ENCODE peak calls at places on chromosomes 4 and X, in eight cellular contexts. W is Caco-2; I is CD8-positive, alpha-beta T cell; T is spleen; V is AG04450; U is fibroblast of mammary gland; K is tibial nerve; G is AG09319. Z is an unnamed sample.

GRCh38 chr4:53463340-53463739 is 85.9 kb downstream of the FIP1L1 start:
- DNase-seq in W (no peak), I (no peak), T (no peak), V (no peak), U (peak; percentile 59), K (no peak), G (no peak), Z (no peak)

GRCh38 chr4:90540536-90540935 is 413.3 kb downstream of the CCSER1 start:
- DNase-seq in W (no peak), I (no peak), T (no peak), V (no peak), U (no peak), K (no peak), G (no peak), Z (no peak)

GRCh38 chr4:73221734-73222133 is 36.9 kb downstream of the ANKRD17 start:
- DNase-seq in W (no peak), I (no peak), T (no peak), V (no peak), U (no peak), K (no peak), G (no peak), Z (no peak)

GRCh38 chr4:108828620-108829019 is 65.8 kb upstream of the ETNPPL start:
- DNase-seq in W (no peak), I (no peak), T (no peak), V (no peak), U (no peak), K (no peak), G (no peak), Z (no peak)

GRCh38 chr4:122700178-122700725 is 32.3 kb upstream of the BBS12 start:
- DNase-seq in W (no peak), I (no peak), T (no peak), V (no peak), U (peak; percentile 67), K (no peak), G (no peak), Z (no peak)

GRCh38 chrX:100928660-100929613 is at the start of gene XKRX:
- DNase-seq in W (peak; percentile 88), I (peak; percentile 67), T (peak; percentile 81), V (no peak), U (peak; percentile 11), K (peak; percentile 4), G (no peak), Z (peak; percentile 71)

GRCh38 chr4:11635336-11635735 is 206.6 kb upstream of the HS3ST1 start:
- DNase-seq in W (peak; percentile 9), I (no peak), T (no peak), V (peak; percentile 61), U (peak; percentile 31), K (no peak), G (no peak), Z (no peak)

GRCh38 chrX:140572724-140573123 is 67.9 kb upstream of the SOX3 start:
- DNase-seq in W (peak; percentile 24), I (no peak), T (no peak), V (no peak), U (peak; percentile 15), K (peak; percentile 10), G (no peak), Z (no peak)

GRCh38 chrX:19627081-19627480 is 111.8 kb upstream of the MAP3K15 start:
- DNase-seq in W (no peak), I (no peak), T (no peak), V (no peak), U (peak; percentile 5), K (no peak), G (no peak), Z (no peak)

GRCh38 chrX:132373610-132374009 is 115.2 kb downstream of the MBNL3 start:
- DNase-seq in W (no peak), I (no peak), T (no peak), V (no peak), U (no peak), K (no peak), G (no peak), Z (no peak)
- TF ChIP-seq CTCF in W (no peak), I (no peak), T (no peak), V (no peak), U (no peak), K (no peak), G (no peak), Z (no peak)

DNA sequence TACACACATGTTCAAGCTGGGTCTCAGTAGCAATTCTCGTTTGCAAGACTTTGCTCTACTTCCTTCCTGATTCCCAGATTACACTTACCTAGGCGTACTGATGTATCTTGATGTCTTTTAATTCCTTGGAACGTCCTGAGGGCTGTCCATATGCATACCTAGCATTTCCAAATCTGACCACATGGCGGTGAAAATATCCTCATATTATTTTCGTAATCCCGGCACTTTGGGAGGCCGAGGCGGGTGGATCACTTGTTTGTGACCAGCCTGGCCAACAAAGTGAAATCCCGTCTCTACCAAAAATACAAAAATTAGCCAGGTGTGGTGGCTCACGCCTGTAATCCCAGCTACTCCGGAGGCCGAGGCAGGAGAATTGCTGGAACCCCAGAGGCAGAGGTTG is 1786.3 kb upstream of the TENM3 start:
- DNase-seq in W (peak; percentile 6), I (no peak), T (no peak), V (no peak), U (no peak), K (no peak), G (no peak), Z (no peak)
- TF ChIP-seq CTCF in W (peak; percentile 48), I (no peak), T (no peak), V (peak; percentile 27), U (no peak), K (no peak), G (no peak), Z (peak; percentile 61)

DNA sequence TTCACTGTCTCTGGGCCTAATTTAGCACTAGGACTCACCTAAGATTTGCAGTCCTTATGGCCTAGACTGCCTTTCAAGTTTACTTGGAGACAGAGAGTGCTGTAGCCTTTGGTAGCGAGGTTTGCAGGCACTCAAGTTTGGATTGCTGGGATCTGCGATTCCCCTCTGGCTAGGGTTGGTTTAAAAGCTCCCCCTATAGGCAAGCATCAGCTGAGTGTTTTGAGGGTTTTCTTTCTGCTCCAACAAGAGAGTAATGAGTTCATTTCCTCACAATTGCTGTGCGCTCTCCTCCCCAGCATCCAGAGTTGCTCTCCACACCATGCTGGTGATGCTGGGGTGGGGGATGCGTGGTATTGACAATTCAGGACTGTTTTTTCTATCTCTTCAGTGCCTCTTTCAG is 206.9 kb downstream of the GLUD2 start:
- DNase-seq in W (no peak), I (no peak), T (no peak), V (no peak), U (peak; percentile 15), K (no peak), G (no peak), Z (no peak)
- TF ChIP-seq CTCF in W (no peak), I (no peak), T (no peak), V (no peak), U (peak; percentile 20), K (no peak), G (no peak), Z (peak; percentile 41)

GRCh38 chrX:7068939-7069367 is 78.6 kb upstream of the STS start:
- DNase-seq in W (no peak), I (no peak), T (no peak), V (no peak), U (no peak), K (no peak), G (no peak), Z (no peak)
- TF ChIP-seq CTCF in W (no peak), I (no peak), T (peak; percentile 35), V (peak; percentile 18), U (peak; percentile 15), K (no peak), G (peak; percentile 10), Z (peak; percentile 46)

Z was measured in type B pancreatic cell.